ENCODE peak calls at places on chromosomes 5 and 9, in five cellular contexts. I, N, B, J and Z are unnamed samples.

GRCh38 chr9:1959347-1959746 is 55.8 kb upstream of the SMARCA2 start:
- DNase-seq in N (no peak), B (no peak), I (no peak), J (no peak), Z (no peak)

GRCh38 chr5:158590936-158591863 is 508.5 kb downstream of the EBF1 start:
- DNase-seq in B (no peak), J (peak; percentile 32), N (no peak), I (peak; percentile 6), Z (peak; percentile 26)

GRCh38 chr5:35803221-35803651 is 53.5 kb upstream of the IL7R start:
- DNase-seq in N (peak; percentile 10), J (peak; percentile 39), I (peak; percentile 75), B (peak; percentile 36), Z (peak; percentile 84)

GRCh38 chr5:61333351-61334223 is 1.5 kb downstream of the ZSWIM6 start:
- DNase-seq in J (no peak), I (peak; percentile 66), B (no peak), N (no peak), Z (no peak)

GRCh38 chr5:148314187-148314586 is 2.0 kb downstream of the SPINK7 start:
- DNase-seq in I (no peak), N (no peak), J (no peak), B (no peak), Z (no peak)

GRCh38 chr5:17221843-17222614 is 4.6 kb downstream of the BASP1 start:
- DNase-seq in N (no peak), J (no peak), I (no peak), B (no peak), Z (no peak)

GRCh38 chr9:106468431-106468830 is 394.5 kb upstream of the ZNF462 start:
- DNase-seq in N (no peak), I (no peak), J (no peak), B (no peak), Z (no peak)

GRCh38 chr5:132334812-132335211 is 34.7 kb upstream of the SLC22A5 start:
- DNase-seq in I (peak; percentile 58), B (no peak), N (no peak), J (peak; percentile 6), Z (no peak)

GRCh38 chr9:83560169-83560826 is 22.1 kb upstream of the FRMD3 start:
- DNase-seq in B (no peak), J (no peak), N (no peak), I (no peak), Z (no peak)

GRCh38 chr9:125428060-125428481 is 166.4 kb downstream of the GAPVD1 start:
- DNase-seq in I (peak; percentile 12), J (no peak), B (no peak), N (peak; percentile 8), Z (no peak)

GRCh38 chr5:88854769-88855168 is 28.2 kb downstream of the MEF2C start:
- DNase-seq in J (no peak), N (no peak), I (no peak), B (no peak), Z (no peak)

GRCh38 chr9:126232461-126232860 is 94.2 kb upstream of the MVB12B start:
- DNase-seq in N (no peak), B (no peak), I (peak; percentile 19), J (no peak), Z (no peak)

GRCh38 chr9:72271617-72272478 is 93.2 kb downstream of the ZFAND5 start:
- DNase-seq in B (peak; percentile 57), I (peak; percentile 71), J (peak; percentile 29), N (no peak), Z (peak; percentile 53)

GRCh38 chr5:175733017-175733416 is 75.1 kb downstream of the HRH2 start:
- DNase-seq in I (no peak), N (no peak), B (no peak), J (no peak), Z (no peak)

GRCh38 chr5:126016256-126016655 is 407.0 kb upstream of the GRAMD2B start:
- DNase-seq in B (no peak), N (no peak), I (no peak), J (no peak), Z (peak; percentile 60)

GRCh38 chr9:96394832-96395496 is 11.5 kb upstream of the SLC35D2 start:
- DNase-seq in I (no peak), B (no peak), N (no peak), J (no peak), Z (no peak)

GRCh38 chr5:2806176-2806575 is 54.7 kb upstream of the IRX2 start:
- DNase-seq in N (no peak), B (no peak), J (no peak), I (no peak), Z (no peak)

GRCh38 chr9:119924736-119925135 is 555.5 kb upstream of the BRINP1 start:
- DNase-seq in I (no peak), J (no peak), B (no peak), N (no peak), Z (no peak)

GRCh38 chr9:93126151-93126781 is 7.8 kb downstream of the NINJ1 start:
- DNase-seq in J (no peak), N (no peak), B (no peak), I (no peak), Z (no peak)

GRCh38 chr9:78189461-78189860 is 46.4 kb upstream of the CEP78 start:
- DNase-seq in N (no peak), J (no peak), I (no peak), B (no peak), Z (no peak)

GRCh38 chr5:59436364-59437158 is 457.0 kb downstream of the PDE4D start:
- DNase-seq in I (no peak), J (peak; percentile 68), B (no peak), N (no peak), Z (no peak)

GRCh38 chr5:171205375-171205774 is 103.7 kb upstream of the TLX3 start:
- DNase-seq in N (no peak), I (no peak), J (no peak), B (no peak), Z (no peak)

GRCh38 chr5:1151316-1151715 is 39.5 kb upstream of the SLC12A7 start:
- DNase-seq in I (no peak), J (no peak), B (no peak), N (no peak), Z (peak; percentile 22)

GRCh38 chr5:107670927-107671741 is at the start of gene EFNA5:
- DNase-seq in N (no peak), J (peak; percentile 18), B (no peak), I (peak; percentile 65), Z (no peak)

GRCh38 chr5:98314262-98314661 is 459.2 kb upstream of the RGMB start:
- DNase-seq in N (no peak), J (no peak), B (peak; percentile 28), I (peak; percentile 97), Z (no peak)

GRCh38 chr9:11312976-11313375 is 700.2 kb upstream of the PTPRD start:
- DNase-seq in J (no peak), N (no peak), I (no peak), B (no peak), Z (no peak)

GRCh38 chr5:58674070-58674469 is 91.2 kb downstream of the RAB3C start:
- DNase-seq in I (no peak), N (no peak), J (no peak), B (no peak), Z (no peak)

GRCh38 chr5:56668996-56669395 is 146.4 kb upstream of the MAP3K1 start:
- DNase-seq in N (no peak), I (no peak), J (no peak), B (no peak), Z (no peak)

GRCh38 chr5:154513669-154514084 is 35.6 kb upstream of the HAND1 start:
- DNase-seq in J (no peak), I (peak; percentile 7), N (no peak), B (no peak), Z (no peak)

GRCh38 chr5:33105521-33105941 is 335.2 kb upstream of the TARS1 start:
- DNase-seq in B (peak; percentile 29), I (peak; percentile 73), N (no peak), J (no peak), Z (no peak)